ENCODE peak calls at places on chromosomes 7 and 10, in six cellular contexts. W, Y, M, G, I and F are unnamed samples.

GRCh38 chr7:145812218-145812617 is 304.4 kb upstream of the CNTNAP2 start:
- DNase-seq in Y (no peak), W (no peak), G (no peak), M (no peak), I (no peak), F (no peak)

GRCh38 chr7:36128448-36129047 is 24.5 kb upstream of the EEPD1 start:
- DNase-seq in G (no peak), I (peak), M (peak), Y (no peak), W (no peak), F (peak)

GRCh38 chr10:71285180-71285545 is 33.9 kb upstream of the SLC29A3 start:
- DNase-seq in M (no peak), Y (peak), W (no peak), I (no peak), G (no peak), F (no peak)

GRCh38 chr10:89829262-89829886 is 128.0 kb downstream of the KIF20B start:
- DNase-seq in G (no peak), M (no peak), Y (no peak), I (no peak), W (no peak), F (no peak)

GRCh38 chr10:44517635-44518034 is 132.7 kb upstream of the CXCL12 start:
- DNase-seq in M (no peak), G (no peak), W (no peak), Y (peak), I (no peak), F (no peak)

GRCh38 chr7:24227068-24227467 is 56.9 kb upstream of the NPY start:
- DNase-seq in M (no peak), I (no peak), G (peak), W (no peak), Y (no peak), F (no peak)

GRCh38 chr10:94012834-94013830 is 19.4 kb downstream of the PLCE1 start:
- DNase-seq in M (no peak), Y (no peak), I (no peak), W (no peak), G (no peak), F (no peak)

GRCh38 chr10:114686013-114686412 is 27.9 kb upstream of the ABLIM1 start:
- DNase-seq in G (no peak), I (no peak), M (no peak), W (no peak), Y (no peak), F (no peak)

GRCh38 chr7:2043316-2044039 is 189.3 kb downstream of the MAD1L1 start:
- DNase-seq in W (no peak), M (peak), G (no peak), Y (peak), I (no peak), F (no peak)

GRCh38 chr10:87659571-87660483 is at the start of gene PAPSS2:
- DNase-seq in I (peak), G (peak), Y (peak), W (no peak), M (peak), F (peak)

GRCh38 chr10:110058215-110058614 is 50.4 kb downstream of the ADD3 start:
- DNase-seq in M (no peak), G (no peak), I (no peak), Y (no peak), W (no peak), F (no peak)

GRCh38 chr7:45869426-45869825 is 3.5 kb downstream of the CCDC201 start:
- DNase-seq in Y (no peak), G (no peak), M (no peak), I (no peak), W (no peak), F (peak)

GRCh38 chr10:123147635-123148413 is at the start of gene HMX2:
- DNase-seq in I (no peak), Y (peak), G (peak), W (no peak), M (no peak), F (no peak)

GRCh38 chr7:17679427-17679826 is 260.9 kb downstream of the SNX13 start:
- DNase-seq in I (no peak), Y (peak), M (peak), W (no peak), G (no peak), F (peak)
- H3K4me3 ChIP-seq in I (no peak), Y (no peak), M (no peak), W (no peak), G (no peak), F (no peak)

GRCh38 chr7:152200395-152200794 is 174.9 kb downstream of the GALNT11 start:
- DNase-seq in M (no peak), I (no peak), W (no peak), G (no peak), Y (no peak), F (no peak)

GRCh38 chr7:152202056-152202455 is 176.6 kb downstream of the GALNT11 start:
- DNase-seq in W (no peak), G (no peak), I (no peak), Y (no peak), M (no peak), F (peak)

GRCh38 chr7:152203095-152203494 is 177.6 kb downstream of the GALNT11 start:
- DNase-seq in I (no peak), M (no peak), Y (no peak), G (no peak), W (no peak), F (no peak)
- H3K4me3 ChIP-seq in I (no peak), M (no peak), Y (no peak), G (no peak), W (no peak), F (no peak)

DNA sequence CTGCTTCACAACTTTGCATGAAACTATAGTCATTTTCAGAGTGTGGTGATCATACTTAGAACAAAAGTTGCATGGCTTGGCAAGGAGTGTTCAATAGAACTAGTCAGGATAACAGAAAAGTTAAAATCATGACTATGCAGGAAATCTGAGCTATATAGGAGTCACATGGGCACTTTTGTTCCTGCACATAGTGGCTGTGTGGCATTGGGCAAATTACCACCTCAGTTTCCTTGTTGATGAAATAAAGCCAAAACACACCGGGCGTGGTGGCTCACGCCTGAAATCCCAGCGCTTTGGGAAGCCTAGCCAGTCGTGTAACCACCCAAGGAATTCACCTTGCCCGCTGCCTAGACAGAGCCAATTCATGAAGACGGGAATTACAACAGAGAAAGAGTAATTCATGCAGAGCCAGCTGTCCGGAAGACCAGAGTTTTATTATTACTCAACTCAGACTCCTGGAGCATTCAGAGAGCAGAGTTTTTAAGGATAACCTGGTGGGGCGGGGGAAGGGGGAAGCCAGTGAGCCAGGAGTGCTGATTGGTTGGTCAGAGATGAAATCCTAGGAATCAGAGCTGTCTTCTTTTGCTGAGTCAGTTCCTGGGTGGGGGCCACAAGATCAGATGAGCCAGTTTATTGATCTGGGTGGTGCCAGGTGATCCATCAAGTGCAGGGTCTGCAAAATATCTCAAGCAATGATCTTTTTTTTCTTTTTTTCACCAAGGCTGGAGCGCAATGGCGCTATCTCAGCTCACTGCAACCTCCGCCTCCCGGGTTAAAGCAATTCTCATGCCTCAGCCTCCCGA is 6.4 kb upstream of the MKRN1 start:
- DNase-seq in Y (no peak), W (no peak), M (no peak), I (no peak), G (no peak), F (no peak)
- H3K4me3 ChIP-seq in Y (no peak), W (no peak), M (no peak), I (no peak), G (no peak), F (no peak)

GRCh38 chr7:80724249-80724871 is 85.9 kb downstream of the CD36 start:
- DNase-seq in W (no peak), G (no peak), Y (peak), I (no peak), M (no peak), F (peak)
- H3K4me3 ChIP-seq in W (no peak), G (no peak), Y (no peak), I (no peak), M (no peak), F (no peak)

GRCh38 chr10:15149042-15149771 is 19.3 kb downstream of the NMT2 start:
- DNase-seq in W (no peak), G (no peak), Y (no peak), M (no peak), I (no peak), F (no peak)

GRCh38 chr10:15155978-15156377 is 12.5 kb downstream of the NMT2 start:
- DNase-seq in I (no peak), W (no peak), G (no peak), Y (no peak), M (no peak), F (no peak)

GRCh38 chr10:15150563-15150962 is 17.9 kb downstream of the NMT2 start:
- DNase-seq in Y (no peak), W (no peak), G (no peak), I (no peak), M (no peak), F (no peak)

GRCh38 chr10:15147594-15148392 is 20.7 kb downstream of the NMT2 start:
- DNase-seq in Y (no peak), G (no peak), M (no peak), I (no peak), W (no peak), F (no peak)

DNA sequence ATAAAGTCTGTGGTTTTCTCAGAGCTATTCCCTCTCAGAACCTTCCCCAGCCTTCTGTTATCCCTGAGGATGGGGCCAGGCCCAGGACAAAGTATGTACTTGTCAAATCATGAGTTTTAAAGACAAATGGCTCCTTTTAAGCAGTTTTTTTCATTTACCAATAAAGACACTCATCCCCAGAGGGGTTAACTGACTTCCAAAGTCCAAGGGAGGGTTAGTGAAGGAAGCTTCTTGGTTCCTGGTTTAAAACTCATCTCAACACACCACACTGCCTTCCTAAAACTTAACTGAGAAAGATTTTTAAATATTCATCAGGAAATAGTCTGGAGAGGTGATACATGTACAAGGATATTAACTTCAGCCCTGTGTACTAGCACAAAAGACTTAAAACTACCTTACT is 15.9 kb downstream of the NMT2 start:
- DNase-seq in M (no peak), Y (no peak), W (no peak), I (no peak), G (no peak), F (no peak)
- H3K4me3 ChIP-seq in M (no peak), Y (no peak), W (no peak), I (no peak), G (no peak), F (no peak)